ENCODE peak calls at places on chromosomes 12 and 14, in six cellular contexts. I is left lung, L is transverse colon, P is mesendoderm, A is adrenal gland, F is AG04450. U is an unnamed sample.
A peak's percentile ranks its signal among the peaks of the same experiment; 100 is the strongest.

GRCh38 chr14:76564471-76565119 is 188.7 kb downstream of the ESRRB start:
- DNase-seq in I (no peak), L (no peak), P (peak; percentile 85), A (no peak), F (no peak), U (no peak)

GRCh38 chr14:57189070-57189469 is 79.6 kb downstream of the EXOC5 start:
- DNase-seq in I (no peak), L (no peak), P (peak; percentile 14), A (no peak), F (no peak), U (no peak)

GRCh38 chr14:29264865-29265264 is 498.3 kb downstream of the FOXG1 start:
- DNase-seq in I (no peak), L (no peak), P (no peak), A (no peak), F (no peak), U (no peak)

GRCh38 chr14:93249128-93249831 is 42.2 kb downstream of the UBR7 start:
- DNase-seq in I (no peak), L (no peak), P (no peak), A (no peak), F (no peak), U (no peak)

GRCh38 chr12:104485651-104486341 is 29.0 kb downstream of the CHST11 start:
- DNase-seq in I (no peak), L (no peak), P (no peak), A (no peak), F (no peak), U (no peak)

GRCh38 chr14:30283822-30284446 is 275.0 kb upstream of the G2E3 start:
- DNase-seq in I (no peak), L (no peak), P (peak; percentile 87), A (peak; percentile 41), F (no peak), U (peak; percentile 51)

GRCh38 chr12:46559311-46559710 is 186.7 kb upstream of the SLC38A2 start:
- DNase-seq in I (no peak), L (no peak), P (no peak), A (no peak), F (no peak), U (no peak)

GRCh38 chr14:72632727-72633126 is 261.2 kb downstream of the DPF3 start:
- DNase-seq in I (no peak), L (no peak), P (no peak), A (no peak), F (no peak), U (no peak)

GRCh38 chr14:85948163-85948562 is 418.2 kb downstream of the FLRT2 start:
- DNase-seq in I (no peak), L (no peak), P (no peak), A (no peak), F (no peak), U (no peak)

GRCh38 chr14:34951286-34951685 is 31.5 kb upstream of the SRP54 start:
- DNase-seq in I (no peak), L (no peak), P (no peak), A (no peak), F (no peak), U (no peak)

GRCh38 chr12:132197581-132198281 is 53.5 kb downstream of the NOC4L start:
- DNase-seq in I (peak; percentile 74), L (no peak), P (no peak), A (no peak), F (no peak), U (no peak)

GRCh38 chr14:96304956-96305355 is 48.9 kb downstream of the BDKRB1 start:
- DNase-seq in I (no peak), L (no peak), P (peak; percentile 75), A (no peak), F (no peak), U (no peak)

GRCh38 chr14:57502581-57503254 is 9.1 kb upstream of the CCDC198 start:
- DNase-seq in I (no peak), L (no peak), P (no peak), A (no peak), F (no peak), U (no peak)

GRCh38 chr14:91067186-91067585 is 6.7 kb upstream of the RPS6KA5 start:
- DNase-seq in I (no peak), L (no peak), P (no peak), A (no peak), F (no peak), U (no peak)

GRCh38 chr12:124374147-124374546 is 79.3 kb downstream of the RFLNA start:
- DNase-seq in I (no peak), L (no peak), P (no peak), A (no peak), F (no peak), U (no peak)

GRCh38 chr14:101334656-101335055 is 226.6 kb upstream of the DIO3 start:
- DNase-seq in I (no peak), L (no peak), P (no peak), A (no peak), F (no peak), U (no peak)

GRCh38 chr12:122058750-122059149 is 19.8 kb upstream of the MLXIP start:
- DNase-seq in I (peak; percentile 59), L (no peak), P (no peak), A (no peak), F (no peak), U (no peak)

GRCh38 chr12:66288121-66288520 is 14.2 kb upstream of the HELB start:
- DNase-seq in I (no peak), L (no peak), P (no peak), A (no peak), F (no peak), U (no peak)

GRCh38 chr14:51957950-51958349 is 31.4 kb upstream of the RTRAF start:
- DNase-seq in I (no peak), L (no peak), P (no peak), A (no peak), F (no peak), U (no peak)

GRCh38 chr12:73321776-73322175 is 1049.6 kb downstream of the TRHDE start:
- DNase-seq in I (no peak), L (no peak), P (no peak), A (no peak), F (no peak), U (no peak)

GRCh38 chr14:101361451-101362433 is 199.6 kb upstream of the DIO3 start:
- DNase-seq in I (no peak), L (no peak), P (no peak), A (no peak), F (no peak), U (no peak)

GRCh38 chr12:68762691-68763090 is 16.7 kb downstream of the SLC35E3 start:
- DNase-seq in I (no peak), L (no peak), P (no peak), A (no peak), F (no peak), U (no peak)

GRCh38 chr12:107126688-107127481 is 33.5 kb upstream of the CRY1 start:
- DNase-seq in I (no peak), L (no peak), P (no peak), A (no peak), F (no peak), U (no peak)

GRCh38 chr14:75497701-75498100 is 24.6 kb upstream of the BATF start:
- DNase-seq in I (no peak), L (no peak), P (no peak), A (no peak), F (no peak), U (no peak)

GRCh38 chr12:131132118-131132892 is 178.6 kb downstream of the ADGRD1 start:
- DNase-seq in I (peak; percentile 87), L (peak; percentile 67), P (peak; percentile 94), A (peak; percentile 68), F (no peak), U (peak; percentile 67)
- H3K27ac ChIP-seq in I (no peak overlapping the region), L (no peak overlapping the region), P (no peak overlapping the region), A (no peak overlapping the region), F (no peak overlapping the region), U (no peak overlapping the region)

GRCh38 chr14:67485501-67486095 is 2.9 kb downstream of the TMEM229B start:
- DNase-seq in I (no peak), L (no peak), P (peak; percentile 70), A (no peak), F (no peak), U (no peak)

GRCh38 chr14:67487332-67487731 is 1.2 kb downstream of the TMEM229B start:
- DNase-seq in I (no peak), L (no peak), P (no peak), A (no peak), F (no peak), U (no peak)

GRCh38 chr14:67486890-67487289 is 1.6 kb downstream of the TMEM229B start:
- DNase-seq in I (no peak), L (no peak), P (no peak), A (no peak), F (no peak), U (no peak)

GRCh38 chr14:67490201-67490600 is 1.7 kb upstream of the TMEM229B start:
- DNase-seq in I (no peak), L (no peak), P (no peak), A (no peak), F (no peak), U (no peak)

DNA sequence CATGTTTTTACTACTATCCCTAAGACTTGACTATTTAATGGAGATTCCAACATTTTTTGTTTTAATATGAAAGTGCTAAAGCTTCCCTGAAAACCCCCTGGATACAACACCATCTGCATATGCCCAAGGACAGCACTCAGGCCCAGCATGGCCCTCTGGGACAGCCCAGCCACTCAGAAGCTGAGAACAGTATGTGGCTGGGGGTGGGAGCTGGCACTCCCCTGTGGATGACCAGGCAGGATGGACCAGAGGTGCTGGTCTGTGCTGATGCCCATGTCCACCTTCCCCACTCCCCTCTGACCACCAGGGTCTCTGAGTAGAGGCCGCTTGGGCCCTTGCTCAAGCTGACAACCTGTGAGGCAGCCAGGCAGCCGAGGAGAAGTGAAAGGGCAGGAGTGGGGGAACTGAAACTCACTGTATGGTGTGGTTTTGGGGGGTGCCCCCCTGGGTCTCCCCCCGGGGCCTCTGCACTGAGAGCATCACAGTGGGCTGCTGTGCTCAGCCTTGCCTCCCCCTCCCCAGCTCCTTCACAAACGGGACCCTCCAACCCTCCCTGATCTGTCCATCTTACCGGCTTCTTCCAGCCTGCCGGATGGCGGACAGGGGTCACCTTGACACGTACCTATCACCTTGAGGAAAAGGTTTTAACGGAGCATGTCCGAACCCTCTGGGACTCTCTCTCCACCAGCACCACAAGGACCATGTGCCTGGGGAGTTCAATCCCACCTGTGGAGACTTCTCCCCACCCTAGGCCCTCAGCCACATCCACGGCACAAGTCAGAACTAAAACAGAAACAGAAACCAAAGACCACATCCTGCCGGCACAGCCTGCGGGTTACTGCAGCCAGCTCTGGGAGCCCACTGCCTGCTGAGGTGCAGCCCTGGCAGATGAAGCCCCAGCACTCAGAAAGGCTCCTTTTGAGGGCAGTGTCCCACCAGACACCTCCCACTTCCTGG is at the start of gene TMEM229B:
- DNase-seq in I (no peak), L (peak; percentile 74), P (no peak), A (peak; percentile 51), F (no peak), U (peak; percentile 40)
- H3K27ac ChIP-seq in I (peak within 1 kb of the TSS; percentile 78), L (peak within 1 kb of the TSS; percentile 56), P (no peak within 1 kb of the TSS), A (peak within 1 kb of the TSS; percentile 41), F (no peak within 1 kb of the TSS), U (peak within 1 kb of the TSS; percentile 45)

GRCh38 chr12:92027243-92027642 is 118.4 kb downstream of the BTG1 start:
- DNase-seq in I (no peak), L (no peak), P (no peak), A (no peak), F (no peak), U (no peak)
- H3K27ac ChIP-seq in I (no peak overlapping the region), L (peak overlapping the region; percentile 72), P (no peak overlapping the region), A (no peak overlapping the region), F (no peak overlapping the region), U (no peak overlapping the region)

GRCh38 chr12:103382736-103383346 is 112.9 kb downstream of the C12orf42 start:
- DNase-seq in I (no peak), L (no peak), P (no peak), A (no peak), F (no peak), U (no peak)
- H3K27ac ChIP-seq in I (no peak overlapping the region), L (no peak overlapping the region), P (no peak overlapping the region), A (no peak overlapping the region), F (no peak overlapping the region), U (no peak overlapping the region)

GRCh38 chr12:112616469-112617190 is 174.9 kb upstream of the RPH3A start:
- DNase-seq in I (no peak), L (no peak), P (peak; percentile 42), A (no peak), F (no peak), U (no peak)
- H3K27ac ChIP-seq in I (no peak overlapping the region), L (no peak overlapping the region), P (no peak overlapping the region), A (no peak overlapping the region), F (no peak overlapping the region), U (no peak overlapping the region)

U was measured in colonic mucosa.